ENCODE peak calls at places on chromosome 10, in eight cellular contexts. H, I, T, C, S, X, Z and V are unnamed samples.

GRCh38 chr10:113267616-113268015 is 285.2 kb upstream of the HABP2 start:
- DNase-seq in H (no peak), C (peak; percentile 3), I (no peak), Z (no peak), S (no peak), X (no peak), T (no peak), V (no peak)

GRCh38 chr10:102120987-102121738 is 995 bp upstream of the LDB1 start:
- DNase-seq in X (peak; percentile 58), T (peak; percentile 59), S (no peak), Z (no peak), I (no peak), C (peak; percentile 90), H (peak; percentile 89), V (no peak)

GRCh38 chr10:7593905-7594304 is 72.9 kb downstream of the ITIH5 start:
- DNase-seq in H (no peak), T (no peak), S (no peak), I (peak; percentile 64), C (no peak), Z (no peak), X (no peak), V (no peak)

GRCh38 chr10:1120761-1121160 is 64.6 kb downstream of the WDR37 start:
- DNase-seq in C (no peak), X (no peak), I (no peak), S (peak; percentile 85), T (no peak), H (no peak), Z (no peak), V (peak; percentile 82)

GRCh38 chr10:118106426-118106825 is 59.7 kb upstream of the RAB11FIP2 start:
- DNase-seq in T (no peak), Z (no peak), X (no peak), S (no peak), I (no peak), C (peak; percentile 21), H (peak; percentile 19), V (no peak)

GRCh38 chr10:38054361-38054797 is 39.8 kb upstream of the ZNF37A start:
- DNase-seq in T (no peak), H (no peak), Z (no peak), X (no peak), I (no peak), S (no peak), C (peak; percentile 93), V (no peak)

GRCh38 chr10:71517310-71518159 is 120.8 kb downstream of the CDH23 start:
- DNase-seq in I (no peak), S (peak; percentile 70), H (no peak), X (no peak), C (no peak), T (no peak), Z (no peak), V (no peak)

GRCh38 chr10:102118867-102119266 is 1.3 kb downstream of the LDB1 start:
- DNase-seq in S (no peak), T (peak; percentile 61), X (peak; percentile 50), H (no peak), I (no peak), C (peak; percentile 20), Z (no peak), V (no peak)

GRCh38 chr10:104234934-104235333 is 2.8 kb upstream of the CFAP43 start:
- DNase-seq in Z (no peak), I (no peak), S (no peak), T (no peak), C (no peak), X (no peak), H (no peak), V (no peak)

GRCh38 chr10:22054946-22055345 is 51.4 kb upstream of the DNAJC1 start:
- DNase-seq in I (no peak), Z (no peak), H (no peak), T (no peak), C (no peak), X (no peak), S (no peak), V (no peak)

GRCh38 chr10:53833908-53834307 is 967.1 kb downstream of the PCDH15 start:
- DNase-seq in I (no peak), C (no peak), H (no peak), S (no peak), X (no peak), T (no peak), Z (no peak), V (no peak)

GRCh38 chr10:115936926-115937755 is 335.9 kb downstream of the GFRA1 start:
- DNase-seq in Z (no peak), H (no peak), T (no peak), S (no peak), C (peak; percentile 69), X (no peak), I (no peak), V (no peak)

GRCh38 chr10:112826018-112826697 is 123.9 kb upstream of the TCF7L2 start:
- DNase-seq in S (no peak), H (no peak), C (no peak), Z (no peak), T (no peak), I (no peak), X (no peak), V (no peak)

GRCh38 chr10:6912021-6912420 is 331.9 kb upstream of the PRKCQ start:
- DNase-seq in Z (no peak), I (no peak), T (no peak), X (no peak), S (no peak), C (no peak), H (no peak), V (no peak)

GRCh38 chr10:541041-541440 is 148.4 kb downstream of the DIP2C start:
- DNase-seq in I (peak; percentile 60), T (no peak), H (no peak), X (no peak), S (no peak), Z (no peak), C (no peak), V (no peak)

GRCh38 chr10:36181421-36181820 is 539.3 kb upstream of the FZD8 start:
- DNase-seq in S (no peak), X (no peak), C (peak; percentile 46), Z (no peak), I (no peak), T (no peak), H (no peak), V (no peak)